ENCODE peak calls at places on chromosome 3, in ten cellular contexts. L, Z, G, E, Y, W, C, H, F and U are unnamed samples.

GRCh38 chr3:39977058-39977794 is 167.8 kb downstream of the MYRIP start:
- DNase-seq in E (no peak), Z (no peak), L (no peak), W (no peak), C (no peak), Y (no peak), G (no peak), F (no peak), H (no peak), U (no peak)

GRCh38 chr3:142866841-142867631 is 21.8 kb downstream of the PCOLCE2 start:
- DNase-seq in H (peak), Z (no peak), W (peak), F (no peak), G (no peak), Y (peak), E (no peak), L (no peak), C (no peak), U (peak)

GRCh38 chr3:141360888-141361598 is 7.3 kb upstream of the ZBTB38 start:
- DNase-seq in C (no peak), F (no peak), Y (peak), H (no peak), W (peak), E (peak), Z (peak), L (peak), G (peak), U (peak)

GRCh38 chr3:116969646-116970045 is 260.1 kb downstream of the TUSC7 start:
- DNase-seq in W (no peak), Y (no peak), F (no peak), Z (no peak), E (no peak), G (no peak), C (peak), L (no peak), H (no peak), U (no peak)

GRCh38 chr3:126517986-126518778 is 609 bp upstream of the UROC1 start:
- DNase-seq in G (no peak), H (no peak), C (no peak), Y (no peak), E (no peak), W (no peak), F (no peak), Z (no peak), L (no peak), U (no peak)

GRCh38 chr3:15083190-15083700 is 15.7 kb downstream of the RBSN start:
- DNase-seq in G (no peak), E (no peak), Z (peak), C (no peak), L (no peak), F (no peak), H (no peak), W (no peak), Y (no peak), U (no peak)

GRCh38 chr3:160225181-160226025 is at the start of gene C3orf80:
- DNase-seq in F (no peak), L (peak), E (peak), G (peak), Y (peak), W (peak), H (peak), C (peak), Z (peak), U (peak)

GRCh38 chr3:143298380-143298779 is 178.8 kb downstream of the CHST2 start:
- DNase-seq in L (no peak), C (no peak), H (no peak), E (no peak), Y (no peak), F (no peak), W (no peak), Z (no peak), G (no peak), U (no peak)

GRCh38 chr3:115146032-115146417 is 1.1 kb downstream of the ZBTB20 start:
- DNase-seq in E (peak), Z (peak), H (peak), F (peak), L (peak), Y (peak), G (peak), C (peak), W (peak), U (peak)

GRCh38 chr3:49889296-49889695 is 14.4 kb downstream of the MST1R start:
- DNase-seq in Y (no peak), F (no peak), L (no peak), C (no peak), H (no peak), Z (no peak), G (no peak), W (no peak), E (no peak), U (no peak)

GRCh38 chr3:187989458-187990153 is 164.4 kb upstream of the LPP start:
- DNase-seq in H (no peak), W (no peak), Z (no peak), C (no peak), L (no peak), F (no peak), Y (no peak), E (no peak), G (no peak), U (no peak)

GRCh38 chr3:119767936-119768601 is 13.8 kb upstream of the NR1I2 start:
- DNase-seq in W (no peak), Y (no peak), E (no peak), G (no peak), F (no peak), H (no peak), L (no peak), Z (no peak), C (no peak), U (no peak)

GRCh38 chr3:161316006-161316689 is 55.2 kb downstream of the SPTSSB start:
- DNase-seq in L (no peak), Y (peak), H (peak), F (no peak), C (no peak), G (no peak), W (peak), Z (peak), E (no peak), U (peak)

GRCh38 chr3:115438799-115439198 is 184.5 kb upstream of the GAP43 start:
- DNase-seq in E (no peak), Z (no peak), Y (no peak), W (no peak), C (no peak), F (no peak), H (no peak), G (no peak), L (no peak), U (no peak)

GRCh38 chr3:123110953-123111615 is 44.3 kb downstream of the PDIA5 start:
- DNase-seq in W (no peak), H (no peak), E (no peak), G (no peak), C (no peak), Y (no peak), Z (no peak), F (no peak), L (no peak), U (no peak)

GRCh38 chr3:17130956-17131355 is 246.2 kb downstream of the PLCL2 start:
- DNase-seq in Y (no peak), W (no peak), Z (no peak), L (no peak), C (no peak), F (no peak), E (no peak), H (no peak), G (no peak), U (no peak)

GRCh38 chr3:81395739-81396138 is 365.7 kb downstream of the GBE1 start:
- DNase-seq in L (no peak), G (no peak), C (no peak), Y (no peak), W (no peak), H (no peak), F (no peak), E (no peak), Z (peak), U (no peak)

GRCh38 chr3:196159952-196160804 is 51.0 kb downstream of the ZDHHC19 start:
- DNase-seq in E (no peak), L (no peak), G (no peak), C (peak), Y (peak), Z (peak), W (peak), H (peak), F (no peak), U (peak)

GRCh38 chr3:172260381-172260780 is 187.9 kb downstream of the GHSR start:
- DNase-seq in F (no peak), Y (peak), G (no peak), C (peak), W (peak), Z (no peak), H (no peak), L (no peak), E (no peak), U (peak)

GRCh38 chr3:47006145-47006651 is 26.7 kb downstream of the NBEAL2 start:
- DNase-seq in E (no peak), H (no peak), F (no peak), L (no peak), C (peak), Y (no peak), G (no peak), Z (no peak), W (no peak), U (no peak)

GRCh38 chr3:128383316-128384235 is 83.1 kb downstream of the DNAJB8 start:
- DNase-seq in H (peak), W (peak), Y (peak), G (peak), F (no peak), Z (peak), C (peak), L (peak), E (peak), U (peak)

GRCh38 chr3:153762411-153763235 is 358.6 kb upstream of the ARHGEF26 start:
- DNase-seq in E (no peak), C (no peak), L (no peak), Y (no peak), G (no peak), Z (peak), W (no peak), H (no peak), F (no peak), U (no peak)

GRCh38 chr3:171187706-171188290 is 161.3 kb upstream of the SLC2A2 start:
- DNase-seq in Y (peak), Z (peak), E (peak), G (peak), W (peak), C (no peak), L (no peak), F (no peak), H (peak), U (peak)

GRCh38 chr3:148528024-148528423 is 169.7 kb upstream of the AGTR1 start:
- DNase-seq in W (peak), H (no peak), E (no peak), Z (peak), L (no peak), F (no peak), Y (peak), C (no peak), G (no peak), U (peak)

GRCh38 chr3:36196058-36196457 is 184.2 kb upstream of the STAC start:
- DNase-seq in C (no peak), G (no peak), W (no peak), E (no peak), H (no peak), Z (peak), L (no peak), F (no peak), Y (peak), U (peak)

GRCh38 chr3:141231101-141231922 is at the start of gene PXYLP1:
- DNase-seq in F (peak), W (peak), G (peak), Z (peak), Y (peak), L (peak), E (peak), C (peak), H (peak), U (peak)

GRCh38 chr3:172181936-172182708 is 142.7 kb downstream of the FNDC3B start:
- DNase-seq in C (peak), W (peak), Y (peak), H (no peak), G (no peak), Z (peak), E (no peak), L (no peak), F (no peak), U (peak)

DNA sequence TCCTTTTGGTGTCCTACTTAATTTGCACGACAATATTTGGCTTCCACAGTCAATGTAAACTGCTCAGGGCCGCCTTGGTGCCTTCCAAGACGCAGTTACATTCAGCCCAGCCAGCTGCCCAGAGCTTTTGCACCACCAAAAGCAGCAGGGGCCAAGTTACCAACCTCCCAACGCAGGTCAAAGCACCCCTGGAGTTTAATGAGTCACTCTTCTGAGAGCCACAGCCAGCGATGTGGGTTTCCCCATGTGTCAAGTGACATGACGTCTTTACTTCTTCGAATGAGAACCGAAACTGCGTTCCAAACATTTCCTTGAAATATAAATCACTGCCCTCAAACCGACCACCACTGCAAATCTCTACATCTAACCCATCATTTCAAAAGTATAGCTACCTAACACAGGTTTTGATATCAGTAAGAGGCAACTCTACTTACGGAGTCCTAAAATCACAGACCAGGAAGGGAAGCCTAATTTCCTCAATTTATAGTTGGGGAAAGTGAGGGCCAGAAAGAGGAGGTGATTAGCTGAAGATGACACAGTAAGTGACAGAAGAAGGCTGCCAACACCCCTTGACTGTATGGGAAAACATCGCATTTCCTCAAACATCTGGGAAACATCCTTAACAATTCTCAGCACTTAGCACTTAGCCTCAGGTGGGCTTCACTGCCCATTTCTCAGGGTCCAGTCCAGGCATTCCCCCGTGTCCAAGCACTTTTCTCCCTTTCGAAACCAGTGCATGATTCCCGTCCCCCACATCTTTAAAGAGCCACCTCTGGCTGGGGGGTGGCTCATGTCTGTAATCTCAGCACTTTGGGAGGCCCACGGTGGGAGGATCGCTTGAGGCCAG is 24.5 kb downstream of the MB21D2 start:
- DNase-seq in Y (peak), H (peak), W (peak), Z (peak), C (peak), G (peak), F (peak), L (peak), E (peak), U (peak)
- H3K4me3 ChIP-seq in Y (no peak), H (no peak), W (peak), Z (no peak), C (no peak), G (peak), F (peak), L (no peak), E (no peak), U (no peak)

GRCh38 chr3:45995370-45996192 is at the start of gene FYCO1:
- DNase-seq in H (peak), L (peak), Y (peak), F (no peak), E (peak), Z (peak), G (peak), C (peak), W (peak), U (peak)
- TF ChIP-seq CTCF in H (no peak), L (no peak), Y (no peak), F (no peak), E (no peak), Z (no peak), G (no peak), C (no peak), W (no peak), U (no peak)

GRCh38 chr3:48289659-48290058 is 43.8 kb downstream of the SPINK8 start:
- DNase-seq in Y (no peak), C (no peak), E (no peak), G (no peak), F (no peak), L (no peak), Z (no peak), W (no peak), H (no peak), U (no peak)

GRCh38 chr3:48287034-48287433 is 46.1 kb downstream of the ZNF589 start:
- DNase-seq in G (no peak), C (no peak), F (no peak), L (no peak), H (no peak), Z (no peak), E (no peak), W (no peak), Y (no peak), U (no peak)

GRCh38 chr3:48285132-48285531 is 44.2 kb downstream of the ZNF589 start:
- DNase-seq in H (no peak), G (no peak), L (no peak), C (no peak), F (no peak), E (no peak), Z (no peak), Y (no peak), W (no peak), U (no peak)

GRCh38 chr3:48286308-48286707 is 45.4 kb downstream of the ZNF589 start:
- DNase-seq in C (no peak), W (no peak), L (no peak), F (no peak), E (no peak), H (no peak), Z (no peak), Y (no peak), G (no peak), U (no peak)

DNA sequence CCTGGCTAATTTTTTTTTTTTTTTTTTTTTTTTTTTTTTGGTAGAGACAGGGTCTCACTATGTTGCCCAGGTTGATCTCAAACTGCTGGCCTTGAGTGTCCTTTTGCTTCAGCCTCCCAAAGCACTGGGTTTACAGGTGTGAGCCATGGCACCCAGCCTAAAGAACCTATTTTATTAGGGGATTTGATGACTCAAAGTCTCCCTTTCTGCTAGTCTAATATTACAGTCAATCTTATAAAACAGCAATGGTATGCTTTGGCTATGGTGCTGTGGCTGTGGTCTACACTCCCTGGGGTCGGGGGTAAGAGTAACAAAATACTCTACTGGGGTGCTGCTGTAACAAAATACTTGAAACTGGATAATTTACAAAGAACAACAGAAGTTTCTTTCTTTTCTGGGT is 44.8 kb downstream of the ZNF589 start:
- DNase-seq in W (no peak), Z (no peak), F (no peak), C (no peak), Y (no peak), E (no peak), H (no peak), L (no peak), G (no peak), U (no peak)
- H3K4me3 ChIP-seq in W (no peak), Z (no peak), F (no peak), C (no peak), Y (no peak), E (no peak), H (no peak), L (no peak), G (no peak), U (no peak)

GRCh38 chr3:10392244-10392643 is 71.3 kb upstream of the SEC13 start:
- DNase-seq in C (no peak), Z (no peak), F (no peak), G (no peak), W (peak), Y (no peak), L (no peak), H (no peak), E (no peak), U (no peak)
- TF ChIP-seq CTCF in C (no peak), Z (no peak), F (peak), G (no peak), W (peak), Y (no peak), L (no peak), H (no peak), E (no peak), U (no peak)

DNA sequence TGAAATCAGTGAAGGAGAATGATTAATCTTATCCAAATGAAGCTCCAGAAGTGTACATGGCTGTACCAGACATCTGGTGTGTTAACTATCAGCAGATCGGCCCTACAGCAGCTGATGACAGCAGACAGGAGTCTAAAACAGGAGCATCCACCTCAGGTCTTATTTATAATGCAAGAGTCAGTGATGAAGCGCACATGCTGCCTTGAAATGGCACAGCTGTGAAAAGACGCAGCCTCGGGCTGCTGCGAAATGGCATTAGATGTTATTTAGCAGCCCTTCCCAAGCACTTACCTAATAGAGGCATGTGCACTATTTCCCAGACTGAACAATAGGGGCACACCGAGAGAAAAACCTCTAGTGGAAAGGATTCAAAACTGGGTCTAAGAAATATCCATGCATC is 472.3 kb upstream of the CBLB start:
- DNase-seq in F (no peak), H (no peak), E (no peak), L (no peak), C (no peak), Z (peak), W (no peak), Y (peak), G (no peak), U (no peak)
- H3K4me3 ChIP-seq in F (no peak), H (no peak), E (no peak), L (no peak), C (no peak), Z (no peak), W (no peak), Y (no peak), G (no peak), U (no peak)

GRCh38 chr3:38628835-38629234 is 20.7 kb downstream of the SCN5A start:
- DNase-seq in E (no peak), Z (no peak), F (no peak), H (no peak), Y (no peak), W (no peak), C (no peak), G (no peak), L (no peak), U (no peak)

GRCh38 chr3:38626171-38626570 is 23.3 kb downstream of the SCN5A start:
- DNase-seq in Z (no peak), H (no peak), Y (no peak), E (no peak), L (no peak), F (no peak), W (no peak), G (no peak), C (no peak), U (no peak)

GRCh38 chr3:38630070-38630469 is 19.4 kb downstream of the SCN5A start:
- DNase-seq in F (no peak), H (no peak), G (no peak), C (no peak), L (no peak), Z (no peak), E (no peak), W (no peak), Y (no peak), U (no peak)

GRCh38 chr3:38630591-38630990 is 18.9 kb downstream of the SCN5A start:
- DNase-seq in E (no peak), G (no peak), Z (no peak), W (no peak), C (no peak), F (no peak), L (no peak), H (no peak), Y (no peak), U (no peak)

DNA sequence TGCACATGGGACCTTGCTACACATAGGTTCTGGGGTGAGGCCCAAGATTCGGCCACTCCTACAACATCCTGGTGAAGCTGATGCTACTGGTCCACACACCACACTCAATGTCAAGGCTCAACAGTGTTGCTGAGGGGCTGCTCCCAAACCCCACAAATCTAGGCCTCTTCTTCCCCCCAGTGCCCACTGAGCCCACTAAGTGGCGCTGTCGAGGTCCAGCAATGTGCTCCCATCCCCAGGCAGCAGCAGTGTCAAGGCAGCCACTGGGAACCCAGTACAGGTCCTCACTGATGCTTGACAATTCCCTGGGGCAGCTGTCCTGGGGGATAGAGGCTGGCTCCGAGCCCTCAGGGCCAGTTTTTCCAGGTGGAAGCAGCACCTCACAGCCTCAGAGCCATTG is 21.5 kb downstream of the SCN5A start:
- DNase-seq in Y (peak), Z (no peak), C (no peak), E (no peak), G (peak), W (peak), F (no peak), H (peak), L (no peak), U (no peak)
- TF ChIP-seq CTCF in Y (peak), Z (peak), C (no peak), E (peak), G (peak), W (peak), F (peak), H (no peak), L (no peak), U (peak)

GRCh38 chr3:23662079-23662617 is 143.6 kb upstream of the UBE2E1 start:
- DNase-seq in Y (no peak), E (no peak), W (peak), C (no peak), L (no peak), G (no peak), Z (peak), F (no peak), H (no peak), U (no peak)
- H3K4me3 ChIP-seq in Y (no peak), E (no peak), W (no peak), C (no peak), L (no peak), G (no peak), Z (no peak), F (no peak), H (no peak), U (no peak)